ENCODE peak calls at places on chromosome X, in nine cellular contexts. Y, O, Z, H, L, B, T, F and C are unnamed samples.

GRCh38 chrX:154025230-154025629 is 5.5 kb upstream of the IRAK1 start:
- DNase-seq in O (no peak), F (no peak), L (no peak), B (no peak), H (no peak), Y (no peak), Z (no peak), T (no peak), C (no peak)

GRCh38 chrX:11064851-11065600 is 46.1 kb upstream of the HCCS start:
- DNase-seq in B (no peak), F (no peak), L (no peak), Z (no peak), H (no peak), Y (no peak), T (no peak), O (no peak), C (no peak)

GRCh38 chrX:138794285-138794684 is 82.8 kb upstream of the FGF13 start:
- DNase-seq in Y (no peak), B (no peak), Z (no peak), H (no peak), F (no peak), O (no peak), L (no peak), T (no peak), C (no peak)

GRCh38 chrX:10529344-10529743 is 91.0 kb downstream of the MID1 start:
- DNase-seq in Y (no peak), L (no peak), Z (no peak), H (no peak), B (no peak), F (no peak), O (no peak), T (no peak), C (no peak)

GRCh38 chrX:41958861-41959260 is 35.5 kb upstream of the CASK start:
- DNase-seq in Y (no peak), Z (no peak), T (no peak), L (no peak), H (no peak), F (no peak), O (no peak), B (no peak), C (no peak)

GRCh38 chrX:9682456-9682855 is 83.2 kb downstream of the GPR143 start:
- DNase-seq in F (no peak), L (no peak), Z (no peak), Y (no peak), H (no peak), B (no peak), T (no peak), O (no peak), C (no peak)

GRCh38 chrX:78658851-78659744 is at the start of gene RTL3:
- DNase-seq in H (no peak), B (no peak), O (no peak), Z (no peak), L (no peak), Y (no peak), T (no peak), F (no peak), C (no peak)

GRCh38 chrX:148609766-148610698 is 109.6 kb downstream of the AFF2 start:
- DNase-seq in H (no peak), O (no peak), L (no peak), F (no peak), Z (no peak), T (no peak), Y (no peak), B (no peak), C (no peak)

GRCh38 chrX:10089378-10089795 is 67.4 kb upstream of the CLCN4 start:
- DNase-seq in T (no peak), F (no peak), O (no peak), H (no peak), Y (no peak), B (no peak), Z (no peak), L (no peak), C (no peak)

GRCh38 chrX:134444681-134445080 is 15.3 kb upstream of the HPRT1 start:
- DNase-seq in O (no peak), H (no peak), T (no peak), L (no peak), B (no peak), Y (no peak), F (no peak), Z (no peak), C (no peak)

GRCh38 chrX:132045456-132045855 is 22.4 kb downstream of the STK26 start:
- DNase-seq in L (no peak), T (no peak), Y (no peak), Z (no peak), H (no peak), B (no peak), O (no peak), F (no peak), C (no peak)

GRCh38 chrX:132044953-132045352 is 21.9 kb downstream of the STK26 start:
- DNase-seq in T (no peak), Y (no peak), Z (no peak), L (no peak), B (peak; percentile 22), F (no peak), H (no peak), O (no peak), C (no peak)

GRCh38 chrX:132041016-132041415 is 17.9 kb downstream of the STK26 start:
- DNase-seq in B (no peak), O (no peak), L (no peak), Y (no peak), T (no peak), H (no peak), F (no peak), Z (no peak), C (no peak)

GRCh38 chrX:132046533-132046932 is 23.4 kb downstream of the STK26 start:
- DNase-seq in Z (no peak), F (no peak), L (no peak), B (no peak), H (no peak), Y (no peak), O (no peak), T (no peak), C (no peak)

GRCh38 chrX:132043977-132044376 is 20.9 kb downstream of the STK26 start:
- DNase-seq in T (no peak), L (no peak), Y (no peak), O (no peak), F (no peak), Z (no peak), H (no peak), B (no peak), C (no peak)
- H3K4me3 ChIP-seq in T (no peak overlapping the region), L (no peak overlapping the region), Y (no peak overlapping the region), O (no peak overlapping the region), F (no peak overlapping the region), Z (no peak overlapping the region), H (no peak overlapping the region), B (no peak overlapping the region), C (no peak overlapping the region)

DNA sequence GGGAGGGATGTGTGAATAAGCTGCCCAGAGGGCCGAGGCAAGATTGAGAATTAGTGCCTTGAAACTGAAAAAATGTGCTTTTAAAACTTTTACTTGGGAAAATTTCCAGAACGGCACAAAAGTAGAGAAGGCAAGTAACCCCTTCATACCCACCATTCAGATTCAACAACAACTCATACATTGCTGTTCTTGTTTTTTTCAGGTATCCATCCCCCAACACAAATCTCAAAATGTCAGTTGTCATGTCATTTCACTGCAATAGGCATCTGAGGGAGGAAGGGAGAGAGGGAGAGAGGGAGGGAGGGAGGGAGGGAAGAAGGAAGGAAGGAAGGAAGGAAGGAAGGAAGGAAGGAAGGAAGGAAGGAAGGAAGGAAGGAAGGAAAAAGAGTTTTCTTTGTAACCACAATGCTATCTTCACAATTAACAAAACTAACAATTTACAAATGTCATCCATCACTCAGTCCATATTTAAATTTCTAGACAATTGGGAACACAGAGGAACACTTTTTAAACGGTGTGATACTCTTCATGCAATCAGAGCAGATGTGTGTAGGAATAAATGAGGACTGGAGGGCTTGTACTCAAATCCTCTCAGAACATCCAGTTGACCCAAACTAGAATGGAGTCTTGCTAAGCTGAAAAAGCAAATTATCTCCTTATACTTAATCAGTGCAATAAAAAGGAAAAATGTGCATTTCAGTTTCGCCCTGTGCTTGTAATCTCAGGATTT is 54.8 kb upstream of the ADGRG2 start:
- DNase-seq in H (no peak), L (no peak), Z (no peak), Y (no peak), F (no peak), T (no peak), B (no peak), O (no peak), C (no peak)
- TF ChIP-seq POLR2AphosphoS5 in H (no peak), L (no peak), Z (no peak), Y (no peak), F (no peak), T (no peak), B (no peak), O (no peak), C (no peak)

GRCh38 chrX:140710710-140711109 is 1.2 kb downstream of the LINC00632 start:
- DNase-seq in O (no peak), T (no peak), H (no peak), F (no peak), Y (no peak), Z (no peak), B (no peak), L (no peak), C (no peak)

GRCh38 chrX:140712413-140713173 is 3.0 kb downstream of the LINC00632 start:
- DNase-seq in H (no peak), Z (peak; percentile 39), Y (no peak), B (no peak), O (peak; percentile 69), L (peak; percentile 32), T (no peak), F (peak; percentile 38), C (no peak)

GRCh38 chrX:140715787-140716186 is 6.2 kb downstream of the LINC00632 start:
- DNase-seq in O (no peak), B (no peak), T (no peak), F (no peak), Z (no peak), L (no peak), H (no peak), Y (no peak), C (no peak)

GRCh38 chrX:140709421-140709846 is at the start of gene LINC00632:
- DNase-seq in L (no peak), Z (no peak), H (no peak), O (no peak), Y (no peak), T (no peak), B (no peak), F (no peak), C (no peak)

GRCh38 chrX:140713174-140713539 is 3.6 kb downstream of the LINC00632 start:
- DNase-seq in F (no peak), T (no peak), B (no peak), Z (no peak), Y (no peak), H (no peak), O (no peak), L (no peak), C (no peak)
- H3K4me3 ChIP-seq in F (no peak overlapping the region), T (no peak overlapping the region), B (no peak overlapping the region), Z (no peak overlapping the region), Y (no peak overlapping the region), H (peak overlapping the region; percentile 45), O (peak overlapping the region; percentile 34), L (peak overlapping the region; percentile 28), C (peak overlapping the region; percentile 32)

DNA sequence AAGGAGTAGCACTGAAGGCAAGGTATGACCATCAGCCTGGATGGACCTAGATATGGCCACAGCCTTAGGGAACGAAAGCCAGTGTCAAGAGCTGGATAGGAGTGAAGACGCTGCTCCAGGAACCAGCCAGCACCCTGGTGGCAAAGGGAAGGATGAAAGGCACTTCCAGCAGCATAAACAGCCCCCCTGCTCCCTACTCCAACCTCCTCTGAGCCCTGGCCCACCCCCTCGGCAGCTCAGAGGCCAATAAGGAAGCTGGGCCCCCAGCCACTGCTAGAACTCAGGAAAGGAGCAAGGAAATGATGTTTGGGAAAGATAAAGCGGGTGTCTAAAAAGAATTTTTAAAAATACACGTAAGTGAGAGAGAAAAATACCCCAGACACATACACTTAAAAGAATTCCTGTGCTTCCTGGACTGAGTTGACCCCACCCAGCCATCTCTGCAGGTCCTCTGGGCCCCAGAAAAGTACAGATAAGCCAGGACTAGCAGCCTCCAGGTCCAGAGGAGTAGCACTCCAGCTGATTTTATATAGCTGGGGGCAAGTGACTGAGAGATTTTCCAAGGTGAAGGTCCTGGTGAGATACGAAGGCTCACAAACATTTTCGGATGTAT is 170.4 kb downstream of the SHROOM4 start:
- DNase-seq in Y (no peak), F (no peak), L (no peak), Z (no peak), T (no peak), H (no peak), B (no peak), O (no peak), C (no peak)
- TF ChIP-seq POLR2AphosphoS5 in Y (no peak), F (no peak), L (no peak), Z (no peak), T (no peak), H (no peak), B (no peak), O (no peak), C (no peak)